ENCODE peak calls at places on chromosomes 11 and 22, in ten cellular contexts. One of them, this sample, is unnamed.

GRCh38 chr22:46219650-46220049 is 30.4 kb downstream of the CDPF1 start:
- DNase-seq in stomach: no peak
- DNase-seq in right lobe of liver: peak
- DNase-seq in breast epithelium: no peak
- DNase-seq in adrenal gland: no peak
- DNase-seq in testis: no peak
- DNase-seq in tibial nerve: no peak
- DNase-seq in IMR-90: no peak
- DNase-seq in A549: no peak
- DNase-seq in body of pancreas: no peak
- DNase-seq in this sample: no peak

GRCh38 chr11:117717485-117718314 is 79.3 kb downstream of the DSCAML1 start:
- DNase-seq in A549: peak
- DNase-seq in body of pancreas: peak
- DNase-seq in right lobe of liver: no peak
- DNase-seq in testis: no peak
- DNase-seq in breast epithelium: peak
- DNase-seq in tibial nerve: no peak
- DNase-seq in adrenal gland: no peak
- DNase-seq in stomach: peak
- DNase-seq in IMR-90: no peak
- DNase-seq in this sample: no peak

GRCh38 chr22:37492428-37493344 is 6.5 kb upstream of the MFNG start:
- DNase-seq in right lobe of liver: no peak
- DNase-seq in breast epithelium: no peak
- DNase-seq in IMR-90: peak
- DNase-seq in body of pancreas: no peak
- DNase-seq in A549: peak
- DNase-seq in adrenal gland: peak
- DNase-seq in testis: peak
- DNase-seq in stomach: no peak
- DNase-seq in tibial nerve: peak
- DNase-seq in this sample: peak

GRCh38 chr11:93655581-93656255 is 5.8 kb upstream of the CEP295 start:
- DNase-seq in tibial nerve: no peak
- DNase-seq in body of pancreas: no peak
- DNase-seq in testis: no peak
- DNase-seq in adrenal gland: no peak
- DNase-seq in breast epithelium: no peak
- DNase-seq in right lobe of liver: no peak
- DNase-seq in A549: no peak
- DNase-seq in IMR-90: no peak
- DNase-seq in stomach: no peak
- DNase-seq in this sample: no peak

GRCh38 chr11:133934096-133934495 is 22.7 kb downstream of the IGSF9B start:
- DNase-seq in testis: no peak
- DNase-seq in tibial nerve: no peak
- DNase-seq in body of pancreas: no peak
- DNase-seq in right lobe of liver: no peak
- DNase-seq in breast epithelium: no peak
- DNase-seq in IMR-90: no peak
- DNase-seq in stomach: no peak
- DNase-seq in adrenal gland: no peak
- DNase-seq in A549: no peak
- DNase-seq in this sample: no peak

GRCh38 chr11:75200051-75200450 is 40.5 kb upstream of the TPBGL start:
- DNase-seq in A549: no peak
- DNase-seq in body of pancreas: no peak
- DNase-seq in stomach: no peak
- DNase-seq in testis: peak
- DNase-seq in breast epithelium: no peak
- DNase-seq in right lobe of liver: no peak
- DNase-seq in tibial nerve: no peak
- DNase-seq in adrenal gland: peak
- DNase-seq in IMR-90: no peak
- DNase-seq in this sample: no peak

GRCh38 chr11:86244063-86244521 is 461 bp upstream of the EED start:
- DNase-seq in breast epithelium: peak
- DNase-seq in A549: peak
- DNase-seq in right lobe of liver: peak
- DNase-seq in stomach: peak
- DNase-seq in testis: peak
- DNase-seq in body of pancreas: peak
- DNase-seq in IMR-90: peak
- DNase-seq in adrenal gland: peak
- DNase-seq in tibial nerve: peak
- DNase-seq in this sample: peak

GRCh38 chr22:37383342-37383741 is 43.9 kb downstream of the ELFN2 start:
- DNase-seq in testis: no peak
- DNase-seq in breast epithelium: no peak
- DNase-seq in stomach: no peak
- DNase-seq in tibial nerve: no peak
- DNase-seq in body of pancreas: no peak
- DNase-seq in adrenal gland: peak
- DNase-seq in right lobe of liver: no peak
- DNase-seq in IMR-90: peak
- DNase-seq in A549: no peak
- DNase-seq in this sample: no peak

DNA sequence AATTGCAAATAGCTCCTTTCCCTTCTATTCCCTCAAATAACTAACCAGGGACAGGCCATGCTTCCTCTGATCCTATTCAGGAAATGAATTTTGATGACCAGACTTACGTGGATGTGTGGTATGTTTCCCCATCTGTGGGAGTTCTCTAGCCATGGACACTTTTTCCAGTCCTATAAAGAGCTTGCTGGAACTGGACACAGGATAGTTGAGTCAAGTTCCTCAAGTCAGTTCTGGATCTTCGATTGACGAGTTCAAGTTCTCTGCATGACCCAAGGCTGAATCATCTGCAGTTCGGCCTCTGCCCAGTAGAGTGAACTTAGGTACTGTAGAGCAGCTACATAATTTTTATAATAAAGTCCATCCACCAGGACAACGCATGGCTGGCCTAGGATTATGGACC is 52.7 kb upstream of the CCND1 start:
- DNase-seq in tibial nerve: no peak
- DNase-seq in right lobe of liver: no peak
- DNase-seq in A549: peak
- DNase-seq in testis: no peak
- DNase-seq in IMR-90: peak
- DNase-seq in stomach: no peak
- DNase-seq in body of pancreas: no peak
- DNase-seq in adrenal gland: no peak
- DNase-seq in breast epithelium: no peak
- DNase-seq in this sample: no peak
- TF ChIP-seq CTCF in tibial nerve: no peak
- TF ChIP-seq CTCF in right lobe of liver: no peak
- TF ChIP-seq CTCF in A549: no peak
- TF ChIP-seq CTCF in testis: no peak
- TF ChIP-seq CTCF in IMR-90: peak
- TF ChIP-seq CTCF in stomach: no peak
- TF ChIP-seq CTCF in body of pancreas: no peak
- TF ChIP-seq CTCF in adrenal gland: no peak
- TF ChIP-seq CTCF in breast epithelium: no peak
- TF ChIP-seq CTCF in this sample: no peak

GRCh38 chr22:23279781-23280180 is 99.5 kb downstream of the BCR start:
- DNase-seq in adrenal gland: no peak
- DNase-seq in right lobe of liver: no peak
- DNase-seq in stomach: no peak
- DNase-seq in testis: peak
- DNase-seq in IMR-90: peak
- DNase-seq in A549: no peak
- DNase-seq in breast epithelium: no peak
- DNase-seq in tibial nerve: no peak
- DNase-seq in body of pancreas: no peak
- DNase-seq in this sample: no peak

GRCh38 chr22:23277583-23278295 is 97.4 kb downstream of the BCR start:
- DNase-seq in right lobe of liver: no peak
- DNase-seq in adrenal gland: no peak
- DNase-seq in breast epithelium: no peak
- DNase-seq in IMR-90: no peak
- DNase-seq in tibial nerve: no peak
- DNase-seq in testis: no peak
- DNase-seq in A549: no peak
- DNase-seq in body of pancreas: no peak
- DNase-seq in stomach: no peak
- DNase-seq in this sample: no peak

GRCh38 chr22:23281053-23281405 is 100.7 kb downstream of the BCR start:
- DNase-seq in testis: no peak
- DNase-seq in body of pancreas: no peak
- DNase-seq in IMR-90: no peak
- DNase-seq in A549: no peak
- DNase-seq in stomach: no peak
- DNase-seq in adrenal gland: no peak
- DNase-seq in tibial nerve: no peak
- DNase-seq in breast epithelium: no peak
- DNase-seq in right lobe of liver: no peak
- DNase-seq in this sample: no peak

GRCh38 chr22:23280356-23281052 is 100.2 kb downstream of the BCR start:
- DNase-seq in A549: no peak
- DNase-seq in stomach: no peak
- DNase-seq in adrenal gland: no peak
- DNase-seq in breast epithelium: no peak
- DNase-seq in right lobe of liver: no peak
- DNase-seq in IMR-90: no peak
- DNase-seq in body of pancreas: no peak
- DNase-seq in testis: no peak
- DNase-seq in tibial nerve: no peak
- DNase-seq in this sample: no peak

DNA sequence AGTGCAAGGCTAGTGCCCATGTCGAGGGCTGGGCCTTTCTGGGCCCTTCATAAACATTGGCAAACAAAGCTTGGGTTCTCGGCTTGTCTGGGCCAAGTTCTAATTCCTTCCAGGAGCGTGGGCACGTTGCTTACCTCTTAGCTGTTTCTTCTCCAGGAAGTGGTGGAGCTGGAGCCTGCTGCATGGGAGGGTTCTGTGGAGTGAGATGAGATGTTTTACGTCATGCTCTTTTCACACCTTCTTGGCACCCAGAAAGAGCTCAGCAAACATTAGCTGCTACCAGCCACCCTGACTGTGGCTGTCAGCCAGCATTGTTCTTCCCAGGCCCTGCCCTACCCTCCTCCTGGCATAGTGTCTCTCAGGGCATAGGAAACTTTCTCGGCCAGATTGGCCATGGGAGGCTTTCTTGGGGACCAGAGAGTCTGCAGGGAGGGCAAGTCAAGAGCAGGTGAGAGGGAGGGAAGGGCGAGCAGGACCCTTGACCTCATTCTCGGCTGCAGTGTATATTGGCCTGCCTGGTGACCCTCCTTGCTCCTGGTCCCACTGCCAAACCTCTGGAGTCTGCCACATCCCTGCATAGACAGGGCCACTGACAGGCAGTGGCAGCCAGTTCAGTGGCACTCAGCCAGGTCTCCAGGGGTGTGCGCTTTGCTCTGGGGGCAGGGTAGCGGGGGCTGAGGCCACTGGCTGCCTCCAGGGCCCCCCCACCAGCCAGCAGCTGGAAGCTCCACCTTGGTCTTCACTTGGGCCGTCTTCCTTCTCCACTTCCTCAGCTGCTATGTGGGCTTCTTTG is 98.8 kb downstream of the BCR start:
- DNase-seq in adrenal gland: no peak
- DNase-seq in stomach: peak
- DNase-seq in IMR-90: no peak
- DNase-seq in A549: peak
- DNase-seq in testis: peak
- DNase-seq in right lobe of liver: no peak
- DNase-seq in body of pancreas: peak
- DNase-seq in tibial nerve: no peak
- DNase-seq in breast epithelium: peak
- DNase-seq in this sample: peak
- H3K27ac ChIP-seq in adrenal gland: no peak
- H3K27ac ChIP-seq in stomach: peak
- H3K27ac ChIP-seq in IMR-90: no peak
- H3K27ac ChIP-seq in A549: peak
- H3K27ac ChIP-seq in testis: peak
- H3K27ac ChIP-seq in right lobe of liver: no peak
- H3K27ac ChIP-seq in body of pancreas: peak
- H3K27ac ChIP-seq in tibial nerve: peak
- H3K27ac ChIP-seq in breast epithelium: peak
- H3K27ac ChIP-seq in this sample: no peak

GRCh38 chr11:79173615-79174014 is 267.2 kb downstream of the TENM4 start:
- DNase-seq in right lobe of liver: no peak
- DNase-seq in breast epithelium: no peak
- DNase-seq in adrenal gland: no peak
- DNase-seq in tibial nerve: peak
- DNase-seq in A549: no peak
- DNase-seq in IMR-90: peak
- DNase-seq in testis: peak
- DNase-seq in body of pancreas: no peak
- DNase-seq in stomach: no peak
- DNase-seq in this sample: no peak
- TF ChIP-seq POLR2A in right lobe of liver: no peak
- TF ChIP-seq POLR2A in breast epithelium: no peak
- TF ChIP-seq POLR2A in adrenal gland: no peak
- TF ChIP-seq POLR2A in tibial nerve: no peak
- TF ChIP-seq POLR2A in A549: no peak
- TF ChIP-seq POLR2A in IMR-90: no peak
- TF ChIP-seq POLR2A in testis: no peak
- TF ChIP-seq POLR2A in body of pancreas: no peak
- TF ChIP-seq POLR2A in stomach: no peak
- TF ChIP-seq POLR2A in this sample: no peak

GRCh38 chr11:116190861-116191260 is 581.9 kb downstream of the BUD13 start:
- DNase-seq in IMR-90: no peak
- DNase-seq in stomach: no peak
- DNase-seq in A549: no peak
- DNase-seq in right lobe of liver: no peak
- DNase-seq in tibial nerve: no peak
- DNase-seq in body of pancreas: no peak
- DNase-seq in breast epithelium: no peak
- DNase-seq in adrenal gland: no peak
- DNase-seq in testis: no peak
- DNase-seq in this sample: no peak

GRCh38 chr11:116192509-116193206 is 580.1 kb downstream of the BUD13 start:
- DNase-seq in breast epithelium: no peak
- DNase-seq in testis: no peak
- DNase-seq in right lobe of liver: no peak
- DNase-seq in tibial nerve: no peak
- DNase-seq in body of pancreas: no peak
- DNase-seq in stomach: no peak
- DNase-seq in A549: no peak
- DNase-seq in IMR-90: no peak
- DNase-seq in adrenal gland: no peak
- DNase-seq in this sample: no peak

GRCh38 chr11:116194156-116194904 is 578.5 kb downstream of the BUD13 start:
- DNase-seq in testis: no peak
- DNase-seq in IMR-90: no peak
- DNase-seq in breast epithelium: no peak
- DNase-seq in stomach: no peak
- DNase-seq in A549: no peak
- DNase-seq in tibial nerve: no peak
- DNase-seq in adrenal gland: no peak
- DNase-seq in right lobe of liver: no peak
- DNase-seq in body of pancreas: no peak
- DNase-seq in this sample: no peak

GRCh38 chr11:116190206-116190605 is 582.6 kb downstream of the BUD13 start:
- DNase-seq in IMR-90: no peak
- DNase-seq in body of pancreas: no peak
- DNase-seq in testis: no peak
- DNase-seq in stomach: no peak
- DNase-seq in breast epithelium: no peak
- DNase-seq in right lobe of liver: no peak
- DNase-seq in A549: no peak
- DNase-seq in tibial nerve: no peak
- DNase-seq in adrenal gland: no peak
- DNase-seq in this sample: no peak

GRCh38 chr11:116193321-116194114 is 579.3 kb downstream of the BUD13 start:
- DNase-seq in breast epithelium: peak
- DNase-seq in tibial nerve: no peak
- DNase-seq in IMR-90: peak
- DNase-seq in adrenal gland: no peak
- DNase-seq in right lobe of liver: no peak
- DNase-seq in stomach: peak
- DNase-seq in testis: peak
- DNase-seq in body of pancreas: peak
- DNase-seq in A549: peak
- DNase-seq in this sample: no peak
- TF ChIP-seq CTCF in breast epithelium: no peak
- TF ChIP-seq CTCF in tibial nerve: no peak
- TF ChIP-seq CTCF in IMR-90: peak
- TF ChIP-seq CTCF in adrenal gland: peak
- TF ChIP-seq CTCF in right lobe of liver: no peak
- TF ChIP-seq CTCF in stomach: peak
- TF ChIP-seq CTCF in testis: no peak
- TF ChIP-seq CTCF in body of pancreas: peak
- TF ChIP-seq CTCF in A549: no peak
- TF ChIP-seq CTCF in this sample: no peak